ENCODE peak calls at places on chromosomes 16 and 17, in ten cellular contexts. L is GM12865; G is heart left ventricle; S is CD4-positive, alpha-beta T cell; B is RWPE1; Y is AG09309; X is B cell; N is AG10803; M is omental fat pad; A is left ventricle myocardium inferior. P is an unnamed sample.

GRCh38 chr17:17570207-17570797 is 21.2 kb downstream of the PEMT start:
- DNase-seq in L (no peak), G (no peak), S (no peak), B (no peak), Y (no peak), X (no peak), N (no peak), M (no peak), A (peak; percentile 54), P (no peak)

GRCh38 chr16:4320030-4320429 is 4.2 kb downstream of the GLIS2 start:
- DNase-seq in L (no peak), G (peak; percentile 80), S (no peak), B (no peak), Y (no peak), X (no peak), N (no peak), M (no peak), A (peak; percentile 62), P (no peak)

GRCh38 chr16:83895942-83896341 is 3.0 kb upstream of the MLYCD start:
- DNase-seq in L (no peak), G (no peak), S (no peak), B (no peak), Y (no peak), X (no peak), N (no peak), M (no peak), A (no peak), P (no peak)

GRCh38 chr17:7258731-7259554 is 3.3 kb downstream of the CLDN7 start:
- DNase-seq in L (no peak), G (no peak), S (no peak), B (peak; percentile 39), Y (no peak), X (no peak), N (peak; percentile 66), M (no peak), A (no peak), P (no peak)

GRCh38 chr16:3046506-3047386 is at the start of gene MMP25:
- DNase-seq in L (no peak), G (no peak), S (no peak), B (no peak), Y (no peak), X (no peak), N (no peak), M (no peak), A (no peak), P (peak; percentile 45)

GRCh38 chr17:73803867-73804539 is 159.8 kb upstream of the SDK2 start:
- DNase-seq in L (no peak), G (no peak), S (no peak), B (no peak), Y (no peak), X (no peak), N (no peak), M (no peak), A (no peak), P (no peak)

GRCh38 chr16:48231675-48232214 is 12.4 kb upstream of the LONP2 start:
- DNase-seq in L (peak; percentile 61), G (no peak), S (no peak), B (no peak), Y (no peak), X (peak; percentile 8), N (peak; percentile 53), M (no peak), A (peak; percentile 21), P (peak; percentile 65)

GRCh38 chr16:66984902-66985311 is 3.5 kb upstream of the CES4A start:
- DNase-seq in L (no peak), G (no peak), S (no peak), B (no peak), Y (no peak), X (no peak), N (no peak), M (no peak), A (no peak), P (no peak)

GRCh38 chr17:1179635-1180433 is at the start of gene ABR:
- DNase-seq in L (peak; percentile 59), G (peak; percentile 65), S (peak; percentile 40), B (peak; percentile 36), Y (no peak), X (peak; percentile 74), N (peak; percentile 24), M (no peak), A (peak; percentile 55), P (peak; percentile 80)

GRCh38 chr17:1180434-1180742 is 607 bp upstream of the ABR start:
- DNase-seq in L (no peak), G (no peak), S (no peak), B (no peak), Y (no peak), X (no peak), N (no peak), M (no peak), A (no peak), P (no peak)

GRCh38 chr17:1179112-1179634 is 608 bp downstream of the ABR start:
- DNase-seq in L (no peak), G (no peak), S (no peak), B (no peak), Y (no peak), X (peak; percentile 36), N (no peak), M (no peak), A (no peak), P (no peak)

GRCh38 chr17:1174490-1174889 is 5.3 kb downstream of the ABR start:
- DNase-seq in L (no peak), G (no peak), S (no peak), B (no peak), Y (no peak), X (no peak), N (no peak), M (no peak), A (no peak), P (no peak)

GRCh38 chr17:1177099-1177996 is 2.4 kb downstream of the ABR start:
- DNase-seq in L (no peak), G (peak; percentile 61), S (no peak), B (no peak), Y (no peak), X (no peak), N (peak; percentile 50), M (no peak), A (peak; percentile 43), P (no peak)
- TF ChIP-seq CTCF in L (no peak), G (no peak), S (no peak), B (no peak), Y (no peak), X (no peak), N (no peak), M (no peak), A (no peak), P (no peak)

DNA sequence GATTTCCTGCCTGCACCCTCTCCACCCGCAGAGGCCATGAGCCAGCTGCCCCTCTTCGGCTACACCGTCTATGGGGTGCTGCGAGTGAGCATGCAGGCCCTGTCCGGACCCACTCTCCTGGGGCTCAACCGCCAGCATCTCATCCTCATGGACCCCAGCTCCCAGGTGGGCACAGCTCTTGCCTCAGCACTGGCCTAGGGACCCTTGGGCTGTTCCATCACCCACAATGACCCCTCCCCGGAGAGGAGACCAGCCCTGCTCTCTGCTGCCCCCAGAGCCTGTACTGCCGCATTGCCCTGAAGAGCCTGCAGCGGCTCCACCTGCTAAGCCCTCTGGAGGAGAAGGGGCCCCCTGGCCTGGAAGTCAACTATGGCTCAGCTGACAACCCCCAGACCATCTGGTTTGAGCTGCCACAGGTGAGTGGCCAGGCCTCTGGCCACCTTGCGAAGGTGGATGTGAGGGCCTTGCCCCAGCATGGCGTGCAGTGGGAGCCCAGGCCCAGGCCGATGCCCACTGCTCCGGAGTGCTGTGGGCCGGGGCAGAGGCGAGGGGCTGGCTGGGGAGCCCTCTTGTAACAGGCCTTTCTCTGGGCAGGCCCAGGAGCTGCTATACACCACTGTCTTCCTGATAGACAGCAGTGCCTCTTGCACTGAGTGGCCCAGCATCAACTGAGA is 7.3 kb upstream of the SMIM5 start:
- DNase-seq in L (peak; percentile 30), G (no peak), S (no peak), B (peak; percentile 32), Y (no peak), X (no peak), N (no peak), M (no peak), A (no peak), P (peak; percentile 57)
- TF ChIP-seq CTCF in L (peak; percentile 70), G (peak; percentile 71), S (peak; percentile 26), B (peak; percentile 80), Y (peak; percentile 75), X (peak; percentile 54), N (peak; percentile 61), M (no peak), A (peak; percentile 69), P (peak; percentile 54)

DNA sequence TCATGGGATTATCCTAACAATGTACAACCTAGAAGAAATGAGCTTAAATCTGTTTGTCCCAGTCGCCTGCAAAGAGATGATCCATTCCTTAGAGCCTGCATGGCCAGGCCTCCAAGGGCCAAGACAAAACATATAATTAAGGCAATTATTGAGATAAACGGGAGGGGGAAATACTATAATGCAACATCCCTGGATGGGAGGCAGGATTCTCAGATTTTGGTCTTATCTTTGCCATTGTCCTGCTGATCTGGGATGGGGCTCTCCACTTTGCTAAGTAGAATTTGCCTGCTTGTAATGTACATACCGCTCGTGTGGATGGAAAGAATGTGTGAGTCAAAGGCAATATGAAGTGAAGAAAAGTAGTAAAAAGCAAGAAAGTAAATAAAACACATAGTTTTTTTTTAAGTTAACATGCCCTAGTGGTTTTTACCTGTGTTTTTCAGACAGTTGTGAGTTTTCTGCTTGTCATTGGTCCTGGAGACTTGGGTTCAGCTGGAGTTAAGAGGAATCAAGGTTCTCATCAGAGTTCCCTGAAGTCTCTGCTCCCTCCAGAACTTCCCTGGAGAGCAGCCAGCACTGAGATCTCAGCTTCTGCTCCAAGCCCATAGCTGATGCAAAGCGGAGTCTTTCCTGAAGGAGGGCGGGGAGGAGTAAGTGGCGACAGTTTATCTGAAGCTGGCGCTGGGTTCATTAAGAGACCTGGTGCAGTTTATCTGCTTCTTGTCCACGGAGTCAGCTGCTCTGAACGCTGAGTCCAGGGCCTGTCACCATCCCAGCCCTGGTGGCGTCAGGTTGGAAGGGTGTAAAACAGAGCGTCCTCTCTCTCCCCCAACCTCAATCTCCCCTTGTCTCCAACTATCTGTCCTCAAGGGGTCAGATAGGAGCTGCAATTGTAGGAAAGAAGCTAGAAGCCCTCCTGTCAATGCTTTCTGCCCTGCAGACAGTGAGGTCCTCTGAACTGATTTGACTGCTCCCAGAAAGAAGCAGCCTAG is 30.1 kb downstream of the HOXB1 start:
- DNase-seq in L (peak; percentile 42), G (no peak), S (no peak), B (no peak), Y (no peak), X (no peak), N (no peak), M (no peak), A (no peak), P (no peak)
- TF ChIP-seq CTCF in L (peak; percentile 22), G (no peak), S (no peak), B (no peak), Y (no peak), X (no peak), N (peak; percentile 20), M (no peak), A (no peak), P (peak; percentile 22)

DNA sequence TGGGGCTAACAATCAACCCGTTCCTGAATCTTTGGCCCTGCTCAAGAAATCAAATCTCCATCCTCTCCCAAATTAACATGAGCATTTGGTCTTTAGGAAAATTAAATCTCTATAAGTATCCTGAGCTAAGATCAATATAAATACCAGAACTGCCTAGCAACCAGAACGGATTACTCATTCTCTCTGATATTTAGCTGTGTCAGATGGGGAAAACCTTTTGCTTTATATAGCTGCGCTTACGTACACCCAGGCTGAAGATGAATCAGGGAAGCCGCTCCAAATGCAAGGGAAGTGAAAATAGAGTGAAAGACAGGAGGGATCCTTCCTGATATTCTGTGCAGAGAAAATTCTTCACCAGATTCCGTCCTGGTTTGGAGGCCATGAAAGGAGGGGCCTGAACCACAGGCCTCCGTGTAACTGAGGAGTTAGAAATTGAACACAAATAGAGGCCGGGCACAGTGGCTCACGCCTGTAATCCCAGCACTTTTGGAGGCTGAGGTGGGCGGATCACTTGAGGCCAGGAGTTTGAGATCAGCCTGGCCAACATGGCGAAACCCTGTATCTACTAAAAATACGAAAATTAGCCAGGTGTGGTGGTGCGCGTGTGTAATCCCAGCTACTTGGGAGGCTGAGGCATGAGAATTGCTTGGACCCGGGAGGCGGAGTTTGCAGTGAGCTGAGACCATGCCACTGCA is 23.4 kb upstream of the GRB2 start:
- DNase-seq in L (no peak), G (no peak), S (no peak), B (peak; percentile 62), Y (peak; percentile 64), X (no peak), N (peak; percentile 60), M (no peak), A (no peak), P (no peak)
- TF ChIP-seq CTCF in L (no peak), G (no peak), S (no peak), B (no peak), Y (no peak), X (no peak), N (no peak), M (no peak), A (no peak), P (no peak)